ENCODE peak calls at places on chromosomes 2 and 18, in five cellular contexts. A is Caco-2, C is fibroblast of lung, Q is GM23338, L is esophagus squamous epithelium. Z is an unnamed sample.

GRCh38 chr2:236250909-236251579 is 13.2 kb downstream of the ASB18 start:
- DNase-seq in C (no peak), Q (no peak), A (no peak), L (no peak), Z (no peak)

GRCh38 chr2:21658907-21659306 is 535.1 kb downstream of the TDRD15 start:
- DNase-seq in Q (no peak), C (peak; percentile 22), L (no peak), A (no peak), Z (no peak)

GRCh38 chr2:145380436-145381017 is 860.6 kb upstream of the ZEB2 start:
- DNase-seq in C (peak; percentile 75), A (no peak), Q (no peak), L (no peak), Z (no peak)

GRCh38 chr18:48973731-48974130 is 23.0 kb upstream of the SMAD7 start:
- DNase-seq in L (no peak), C (peak; percentile 33), Q (no peak), A (no peak), Z (peak; percentile 22)

GRCh38 chr18:69945220-69946114 is 2.2 kb downstream of the CD226 start:
- DNase-seq in Q (no peak), L (no peak), A (no peak), C (no peak), Z (peak; percentile 72)

GRCh38 chr18:74116628-74117554 is 30.7 kb downstream of the FBXO15 start:
- DNase-seq in L (no peak), Q (peak; percentile 74), A (no peak), C (peak; percentile 58), Z (peak; percentile 23)

GRCh38 chr2:238859636-238860347 is 11.9 kb downstream of the TWIST2 start:
- DNase-seq in C (no peak), A (no peak), Q (no peak), L (no peak), Z (no peak)

GRCh38 chr18:3985664-3986063 is 469.4 kb downstream of the DLGAP1 start:
- DNase-seq in L (no peak), Q (no peak), C (peak; percentile 92), A (no peak), Z (no peak)

GRCh38 chr2:207037813-207038212 is 98.5 kb downstream of the CPO start:
- DNase-seq in Q (no peak), A (no peak), L (no peak), C (peak; percentile 33), Z (no peak)

GRCh38 chr2:167844714-167845530 is 402.5 kb downstream of the STK39 start:
- DNase-seq in L (no peak), C (no peak), A (peak; percentile 52), Q (peak; percentile 63), Z (peak; percentile 26)
- TF ChIP-seq CTCF in L (no peak), C (no peak), A (peak; percentile 23), Q (peak; percentile 69), Z (peak; percentile 34)

GRCh38 chr2:240121190-240121589 is 14.9 kb downstream of the COPS9 start:
- DNase-seq in L (no peak), C (no peak), Q (no peak), A (no peak), Z (peak; percentile 34)
- TF ChIP-seq CTCF in L (no peak), C (no peak), Q (no peak), A (no peak), Z (no peak)

GRCh38 chr2:158695287-158695686 is 99.8 kb upstream of the DAPL1 start:
- DNase-seq in Q (no peak), C (no peak), L (no peak), A (no peak), Z (no peak)
- TF ChIP-seq CTCF in Q (no peak), C (no peak), L (no peak), A (no peak), Z (no peak)

GRCh38 chr18:76382265-76382664 is 112.8 kb downstream of the ZNF516 start:
- DNase-seq in Q (no peak), C (no peak), A (no peak), L (no peak), Z (no peak)

GRCh38 chr18:76379226-76380126 is 115.6 kb downstream of the ZNF516 start:
- DNase-seq in C (no peak), L (no peak), A (no peak), Q (no peak), Z (no peak)

GRCh38 chr18:76380127-76380729 is 114.8 kb downstream of the ZNF516 start:
- DNase-seq in Q (no peak), C (no peak), L (no peak), A (no peak), Z (no peak)

GRCh38 chr18:76378526-76379215 is 116.4 kb downstream of the ZNF516 start:
- DNase-seq in A (no peak), L (no peak), Q (no peak), C (no peak), Z (no peak)

GRCh38 chr18:76380791-76381405 is 114.1 kb downstream of the ZNF516 start:
- DNase-seq in C (no peak), L (no peak), A (no peak), Q (peak; percentile 88), Z (no peak)
- TF ChIP-seq CTCF in C (peak; percentile 52), L (no peak), A (no peak), Q (peak; percentile 89), Z (peak; percentile 39)

GRCh38 chr2:233323851-233324250 is 16.2 kb downstream of the SAG start:
- DNase-seq in Q (no peak), C (no peak), A (no peak), L (no peak), Z (no peak)
- TF ChIP-seq CTCF in Q (peak; percentile 17), C (no peak), A (no peak), L (no peak), Z (no peak)

GRCh38 chr2:37616674-37616999 is 54.8 kb downstream of the CDC42EP3 start:
- DNase-seq in A (no peak), L (no peak), Q (no peak), C (no peak), Z (no peak)
- TF ChIP-seq CTCF in A (no peak), L (no peak), Q (no peak), C (no peak), Z (no peak)

GRCh38 chr2:187497858-187498463 is 49.9 kb upstream of the CALCRL start:
- DNase-seq in Q (peak; percentile 24), L (no peak), A (no peak), C (peak; percentile 45), Z (no peak)

GRCh38 chr2:187502467-187502866 is 51.8 kb downstream of the TFPI start:
- DNase-seq in L (no peak), Q (no peak), C (no peak), A (no peak), Z (no peak)

GRCh38 chr2:187497140-187497539 is 49.1 kb upstream of the CALCRL start:
- DNase-seq in Q (no peak), C (no peak), L (no peak), A (no peak), Z (no peak)

GRCh38 chr2:187499941-187500532 is 52.0 kb upstream of the CALCRL start:
- DNase-seq in L (no peak), Q (peak; percentile 78), A (peak; percentile 52), C (peak; percentile 74), Z (peak; percentile 63)

DNA sequence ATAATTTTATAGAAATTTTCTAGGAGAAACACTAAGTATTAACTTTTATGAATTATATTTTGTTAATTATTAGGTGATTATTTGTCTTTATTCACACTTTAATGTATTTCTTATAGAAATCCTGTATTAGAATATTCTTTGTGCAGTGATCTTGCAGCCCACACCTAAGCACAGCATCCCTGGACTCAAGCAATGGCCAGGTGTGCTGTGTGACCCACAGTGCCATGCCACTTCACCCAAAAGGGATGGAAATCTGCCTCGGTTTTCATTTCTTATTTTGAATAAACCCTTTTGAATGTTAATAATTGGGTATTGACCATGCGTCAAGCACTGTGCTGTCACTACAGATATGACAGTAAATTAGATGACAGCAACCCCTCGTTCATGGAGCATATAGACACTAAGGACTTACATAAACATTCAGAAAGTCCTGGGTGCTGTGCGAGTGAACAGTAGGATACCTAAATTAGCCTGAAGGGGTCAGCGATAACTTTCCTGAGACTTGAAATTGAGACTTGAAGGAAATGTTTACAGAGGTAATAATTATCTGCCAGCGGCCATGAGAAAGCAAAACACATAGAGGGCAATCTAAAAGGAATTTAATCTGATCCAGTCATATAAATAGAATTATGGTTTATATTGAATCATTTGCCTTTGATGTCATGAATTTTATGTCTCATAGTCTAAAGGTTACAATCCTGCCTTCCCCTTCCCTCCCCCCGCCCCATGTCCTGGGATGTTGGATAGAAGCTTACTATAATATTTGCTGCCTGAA is 52.7 kb upstream of the CALCRL start:
- DNase-seq in Q (peak; percentile 65), A (peak; percentile 40), C (peak; percentile 83), L (no peak), Z (peak; percentile 26)
- TF ChIP-seq CTCF in Q (peak; percentile 74), A (peak; percentile 33), C (peak; percentile 45), L (no peak), Z (no peak)